ENCODE peak calls at places on chromosomes 16 and 17, in nine cellular contexts. One of them, this sample, is unnamed.
A peak's percentile ranks its signal among the peaks of the same experiment; 100 is the strongest.

GRCh38 chr17:74532115-74532514 is 840 bp upstream of the CD300LB start:
- DNase-seq in thoracic aorta: no peak
- DNase-seq in A549: no peak
- DNase-seq in naive thymus-derived CD4-positive, alpha-beta T cell: no peak
- DNase-seq in trophoblast cell: peak; percentile 43
- DNase-seq in effector memory CD4-positive, alpha-beta T cell: no peak
- DNase-seq in CD4-positive, alpha-beta memory T cell: no peak
- DNase-seq in CD8-positive, alpha-beta T cell: peak; percentile 23
- DNase-seq in ovary: no peak
- DNase-seq in this sample: no peak

GRCh38 chr16:4958510-4959111 is 481 bp downstream of the SEC14L5 start:
- DNase-seq in thoracic aorta: no peak
- DNase-seq in A549: no peak
- DNase-seq in naive thymus-derived CD4-positive, alpha-beta T cell: no peak
- DNase-seq in trophoblast cell: no peak
- DNase-seq in effector memory CD4-positive, alpha-beta T cell: no peak
- DNase-seq in CD4-positive, alpha-beta memory T cell: no peak
- DNase-seq in CD8-positive, alpha-beta T cell: no peak
- DNase-seq in ovary: no peak
- DNase-seq in this sample: no peak

GRCh38 chr16:68234188-68235104 is 1.5 kb downstream of the ESRP2 start:
- DNase-seq in thoracic aorta: no peak
- DNase-seq in A549: no peak
- DNase-seq in naive thymus-derived CD4-positive, alpha-beta T cell: no peak
- DNase-seq in trophoblast cell: peak; percentile 80
- DNase-seq in effector memory CD4-positive, alpha-beta T cell: no peak
- DNase-seq in CD4-positive, alpha-beta memory T cell: no peak
- DNase-seq in CD8-positive, alpha-beta T cell: no peak
- DNase-seq in ovary: peak; percentile 48
- DNase-seq in this sample: peak; percentile 90

GRCh38 chr16:50992366-50993032 is 158.6 kb downstream of the SALL1 start:
- DNase-seq in thoracic aorta: no peak
- DNase-seq in A549: no peak
- DNase-seq in naive thymus-derived CD4-positive, alpha-beta T cell: no peak
- DNase-seq in trophoblast cell: no peak
- DNase-seq in effector memory CD4-positive, alpha-beta T cell: no peak
- DNase-seq in CD4-positive, alpha-beta memory T cell: no peak
- DNase-seq in CD8-positive, alpha-beta T cell: no peak
- DNase-seq in ovary: no peak
- DNase-seq in this sample: no peak

GRCh38 chr17:76386966-76387765 is 2.8 kb downstream of the SPHK1 start:
- DNase-seq in thoracic aorta: no peak
- DNase-seq in A549: no peak
- DNase-seq in naive thymus-derived CD4-positive, alpha-beta T cell: no peak
- DNase-seq in trophoblast cell: no peak
- DNase-seq in effector memory CD4-positive, alpha-beta T cell: no peak
- DNase-seq in CD4-positive, alpha-beta memory T cell: no peak
- DNase-seq in CD8-positive, alpha-beta T cell: no peak
- DNase-seq in ovary: no peak
- DNase-seq in this sample: no peak

GRCh38 chr17:31452101-31452500 is 60.6 kb downstream of the RAB11FIP4 start:
- DNase-seq in thoracic aorta: no peak
- DNase-seq in A549: no peak
- DNase-seq in naive thymus-derived CD4-positive, alpha-beta T cell: no peak
- DNase-seq in trophoblast cell: peak; percentile 69
- DNase-seq in effector memory CD4-positive, alpha-beta T cell: no peak
- DNase-seq in CD4-positive, alpha-beta memory T cell: no peak
- DNase-seq in CD8-positive, alpha-beta T cell: no peak
- DNase-seq in ovary: no peak
- DNase-seq in this sample: no peak

GRCh38 chr16:56275076-56275475 is 83.8 kb downstream of the GNAO1 start:
- DNase-seq in thoracic aorta: no peak
- DNase-seq in A549: no peak
- DNase-seq in naive thymus-derived CD4-positive, alpha-beta T cell: no peak
- DNase-seq in trophoblast cell: no peak
- DNase-seq in effector memory CD4-positive, alpha-beta T cell: no peak
- DNase-seq in CD4-positive, alpha-beta memory T cell: no peak
- DNase-seq in CD8-positive, alpha-beta T cell: no peak
- DNase-seq in ovary: no peak
- DNase-seq in this sample: no peak

GRCh38 chr16:47826070-47826469 is 329.7 kb downstream of the ABCC12 start:
- DNase-seq in thoracic aorta: no peak
- DNase-seq in A549: no peak
- DNase-seq in naive thymus-derived CD4-positive, alpha-beta T cell: no peak
- DNase-seq in trophoblast cell: no peak
- DNase-seq in effector memory CD4-positive, alpha-beta T cell: no peak
- DNase-seq in CD4-positive, alpha-beta memory T cell: no peak
- DNase-seq in CD8-positive, alpha-beta T cell: no peak
- DNase-seq in ovary: no peak
- DNase-seq in this sample: no peak

GRCh38 chr16:9039208-9039607 is 52.2 kb upstream of the HAPSTR1 start:
- DNase-seq in thoracic aorta: no peak
- DNase-seq in A549: no peak
- DNase-seq in naive thymus-derived CD4-positive, alpha-beta T cell: no peak
- DNase-seq in trophoblast cell: no peak
- DNase-seq in effector memory CD4-positive, alpha-beta T cell: no peak
- DNase-seq in CD4-positive, alpha-beta memory T cell: no peak
- DNase-seq in CD8-positive, alpha-beta T cell: no peak
- DNase-seq in ovary: no peak
- DNase-seq in this sample: no peak

GRCh38 chr16:1772362-1772907 is at the start of gene EME2:
- DNase-seq in thoracic aorta: no peak
- DNase-seq in A549: no peak
- DNase-seq in naive thymus-derived CD4-positive, alpha-beta T cell: peak; percentile 46
- DNase-seq in trophoblast cell: peak; percentile 35
- DNase-seq in effector memory CD4-positive, alpha-beta T cell: peak; percentile 21
- DNase-seq in CD4-positive, alpha-beta memory T cell: peak; percentile 38
- DNase-seq in CD8-positive, alpha-beta T cell: no peak
- DNase-seq in ovary: no peak
- DNase-seq in this sample: no peak

GRCh38 chr16:47713225-47713595 is 252.1 kb downstream of the PHKB start:
- DNase-seq in thoracic aorta: no peak
- DNase-seq in A549: no peak
- DNase-seq in naive thymus-derived CD4-positive, alpha-beta T cell: no peak
- DNase-seq in trophoblast cell: peak; percentile 92
- DNase-seq in effector memory CD4-positive, alpha-beta T cell: no peak
- DNase-seq in CD4-positive, alpha-beta memory T cell: no peak
- DNase-seq in CD8-positive, alpha-beta T cell: no peak
- DNase-seq in ovary: no peak
- DNase-seq in this sample: no peak

GRCh38 chr17:8275421-8276290 is 12.8 kb upstream of the RANGRF start:
- DNase-seq in thoracic aorta: no peak
- DNase-seq in A549: no peak
- DNase-seq in naive thymus-derived CD4-positive, alpha-beta T cell: no peak
- DNase-seq in trophoblast cell: no peak
- DNase-seq in effector memory CD4-positive, alpha-beta T cell: no peak
- DNase-seq in CD4-positive, alpha-beta memory T cell: no peak
- DNase-seq in CD8-positive, alpha-beta T cell: no peak
- DNase-seq in ovary: no peak
- DNase-seq in this sample: peak; percentile 20

GRCh38 chr16:87086575-87086974 is 230.6 kb downstream of the C16orf95 start:
- DNase-seq in thoracic aorta: no peak
- DNase-seq in A549: no peak
- DNase-seq in naive thymus-derived CD4-positive, alpha-beta T cell: no peak
- DNase-seq in trophoblast cell: no peak
- DNase-seq in effector memory CD4-positive, alpha-beta T cell: no peak
- DNase-seq in CD4-positive, alpha-beta memory T cell: no peak
- DNase-seq in CD8-positive, alpha-beta T cell: no peak
- DNase-seq in ovary: no peak
- DNase-seq in this sample: no peak

GRCh38 chr16:52499061-52499460 is 47.9 kb downstream of the TOX3 start:
- DNase-seq in thoracic aorta: no peak
- DNase-seq in A549: no peak
- DNase-seq in naive thymus-derived CD4-positive, alpha-beta T cell: no peak
- DNase-seq in trophoblast cell: no peak
- DNase-seq in effector memory CD4-positive, alpha-beta T cell: no peak
- DNase-seq in CD4-positive, alpha-beta memory T cell: no peak
- DNase-seq in CD8-positive, alpha-beta T cell: no peak
- DNase-seq in ovary: no peak
- DNase-seq in this sample: no peak

GRCh38 chr17:72120878-72121163 is at the start of gene SOX9:
- DNase-seq in thoracic aorta: no peak
- DNase-seq in A549: peak; percentile 100
- DNase-seq in naive thymus-derived CD4-positive, alpha-beta T cell: no peak
- DNase-seq in trophoblast cell: no peak
- DNase-seq in effector memory CD4-positive, alpha-beta T cell: no peak
- DNase-seq in CD4-positive, alpha-beta memory T cell: no peak
- DNase-seq in CD8-positive, alpha-beta T cell: no peak
- DNase-seq in ovary: no peak
- DNase-seq in this sample: peak; percentile 86

GRCh38 chr16:65601781-65602180 is 479.9 kb upstream of the CDH11 start:
- DNase-seq in thoracic aorta: no peak
- DNase-seq in A549: no peak
- DNase-seq in naive thymus-derived CD4-positive, alpha-beta T cell: no peak
- DNase-seq in trophoblast cell: no peak
- DNase-seq in effector memory CD4-positive, alpha-beta T cell: no peak
- DNase-seq in CD4-positive, alpha-beta memory T cell: no peak
- DNase-seq in CD8-positive, alpha-beta T cell: no peak
- DNase-seq in ovary: no peak
- DNase-seq in this sample: no peak

GRCh38 chr16:71526111-71526998 is at the start of gene CHST4:
- DNase-seq in thoracic aorta: no peak
- DNase-seq in A549: peak; percentile 16
- DNase-seq in naive thymus-derived CD4-positive, alpha-beta T cell: no peak
- DNase-seq in trophoblast cell: peak; percentile 70
- DNase-seq in effector memory CD4-positive, alpha-beta T cell: no peak
- DNase-seq in CD4-positive, alpha-beta memory T cell: no peak
- DNase-seq in CD8-positive, alpha-beta T cell: no peak
- DNase-seq in ovary: no peak
- DNase-seq in this sample: no peak

GRCh38 chr17:40071720-40072480 is 9.1 kb downstream of the THRA start:
- DNase-seq in thoracic aorta: peak; percentile 75
- DNase-seq in A549: no peak
- DNase-seq in naive thymus-derived CD4-positive, alpha-beta T cell: no peak
- DNase-seq in trophoblast cell: no peak
- DNase-seq in effector memory CD4-positive, alpha-beta T cell: no peak
- DNase-seq in CD4-positive, alpha-beta memory T cell: no peak
- DNase-seq in CD8-positive, alpha-beta T cell: no peak
- DNase-seq in ovary: peak; percentile 81
- DNase-seq in this sample: peak; percentile 89

GRCh38 chr16:85607796-85608514 is 5.2 kb upstream of the GSE1 start:
- DNase-seq in thoracic aorta: no peak
- DNase-seq in A549: no peak
- DNase-seq in naive thymus-derived CD4-positive, alpha-beta T cell: no peak
- DNase-seq in trophoblast cell: no peak
- DNase-seq in effector memory CD4-positive, alpha-beta T cell: no peak
- DNase-seq in CD4-positive, alpha-beta memory T cell: no peak
- DNase-seq in CD8-positive, alpha-beta T cell: no peak
- DNase-seq in ovary: no peak
- DNase-seq in this sample: no peak
- H3K4me1 ChIP-seq in thoracic aorta: peaks cover 11% of the 10 kb centered on the region
- H3K4me1 ChIP-seq in A549: peaks cover 11% of the 10 kb centered on the region
- H3K4me1 ChIP-seq in naive thymus-derived CD4-positive, alpha-beta T cell: peaks cover 13% of the 10 kb centered on the region
- H3K4me1 ChIP-seq in trophoblast cell: peaks cover 33% of the 10 kb centered on the region
- H3K4me1 ChIP-seq in effector memory CD4-positive, alpha-beta T cell: peaks cover 29% of the 10 kb centered on the region
- H3K4me1 ChIP-seq in CD4-positive, alpha-beta memory T cell: peaks cover 19% of the 10 kb centered on the region
- H3K4me1 ChIP-seq in CD8-positive, alpha-beta T cell: peaks cover 30% of the 10 kb centered on the region
- H3K4me1 ChIP-seq in ovary: peaks cover 25% of the 10 kb centered on the region
- H3K4me1 ChIP-seq in this sample: peaks cover 39% of the 10 kb centered on the region

GRCh38 chr16:57385083-57385482 is 12.8 kb downstream of the CX3CL1 start:
- DNase-seq in thoracic aorta: no peak
- DNase-seq in A549: no peak
- DNase-seq in naive thymus-derived CD4-positive, alpha-beta T cell: no peak
- DNase-seq in trophoblast cell: no peak
- DNase-seq in effector memory CD4-positive, alpha-beta T cell: no peak
- DNase-seq in CD4-positive, alpha-beta memory T cell: no peak
- DNase-seq in CD8-positive, alpha-beta T cell: no peak
- DNase-seq in ovary: no peak
- DNase-seq in this sample: no peak
- H3K4me1 ChIP-seq in thoracic aorta: peaks cover 28% of the 10 kb centered on the region
- H3K4me1 ChIP-seq in A549: peaks cover 34% of the 10 kb centered on the region
- H3K4me1 ChIP-seq in naive thymus-derived CD4-positive, alpha-beta T cell: no peaks in the 10 kb centered on the region
- H3K4me1 ChIP-seq in trophoblast cell: peaks cover 18% of the 10 kb centered on the region
- H3K4me1 ChIP-seq in effector memory CD4-positive, alpha-beta T cell: no peaks in the 10 kb centered on the region
- H3K4me1 ChIP-seq in CD4-positive, alpha-beta memory T cell: no peaks in the 10 kb centered on the region
- H3K4me1 ChIP-seq in CD8-positive, alpha-beta T cell: no peaks in the 10 kb centered on the region
- H3K4me1 ChIP-seq in ovary: no peaks in the 10 kb centered on the region
- H3K4me1 ChIP-seq in this sample: peaks cover 29% of the 10 kb centered on the region

GRCh38 chr16:85627835-85628556 is 14.9 kb downstream of the GSE1 start:
- DNase-seq in thoracic aorta: no peak
- DNase-seq in A549: no peak
- DNase-seq in naive thymus-derived CD4-positive, alpha-beta T cell: no peak
- DNase-seq in trophoblast cell: no peak
- DNase-seq in effector memory CD4-positive, alpha-beta T cell: no peak
- DNase-seq in CD4-positive, alpha-beta memory T cell: no peak
- DNase-seq in CD8-positive, alpha-beta T cell: no peak
- DNase-seq in ovary: no peak
- DNase-seq in this sample: no peak

GRCh38 chr16:85629853-85630252 is 16.7 kb downstream of the GSE1 start:
- DNase-seq in thoracic aorta: no peak
- DNase-seq in A549: no peak
- DNase-seq in naive thymus-derived CD4-positive, alpha-beta T cell: no peak
- DNase-seq in trophoblast cell: no peak
- DNase-seq in effector memory CD4-positive, alpha-beta T cell: no peak
- DNase-seq in CD4-positive, alpha-beta memory T cell: no peak
- DNase-seq in CD8-positive, alpha-beta T cell: no peak
- DNase-seq in ovary: no peak
- DNase-seq in this sample: no peak

GRCh38 chr16:85627102-85627834 is 14.1 kb downstream of the GSE1 start:
- DNase-seq in thoracic aorta: no peak
- DNase-seq in A549: no peak
- DNase-seq in naive thymus-derived CD4-positive, alpha-beta T cell: no peak
- DNase-seq in trophoblast cell: no peak
- DNase-seq in effector memory CD4-positive, alpha-beta T cell: no peak
- DNase-seq in CD4-positive, alpha-beta memory T cell: no peak
- DNase-seq in CD8-positive, alpha-beta T cell: no peak
- DNase-seq in ovary: no peak
- DNase-seq in this sample: no peak

GRCh38 chr16:85629326-85629725 is 16.2 kb downstream of the GSE1 start:
- DNase-seq in thoracic aorta: no peak
- DNase-seq in A549: no peak
- DNase-seq in naive thymus-derived CD4-positive, alpha-beta T cell: no peak
- DNase-seq in trophoblast cell: no peak
- DNase-seq in effector memory CD4-positive, alpha-beta T cell: no peak
- DNase-seq in CD4-positive, alpha-beta memory T cell: no peak
- DNase-seq in CD8-positive, alpha-beta T cell: no peak
- DNase-seq in ovary: no peak
- DNase-seq in this sample: no peak

DNA sequence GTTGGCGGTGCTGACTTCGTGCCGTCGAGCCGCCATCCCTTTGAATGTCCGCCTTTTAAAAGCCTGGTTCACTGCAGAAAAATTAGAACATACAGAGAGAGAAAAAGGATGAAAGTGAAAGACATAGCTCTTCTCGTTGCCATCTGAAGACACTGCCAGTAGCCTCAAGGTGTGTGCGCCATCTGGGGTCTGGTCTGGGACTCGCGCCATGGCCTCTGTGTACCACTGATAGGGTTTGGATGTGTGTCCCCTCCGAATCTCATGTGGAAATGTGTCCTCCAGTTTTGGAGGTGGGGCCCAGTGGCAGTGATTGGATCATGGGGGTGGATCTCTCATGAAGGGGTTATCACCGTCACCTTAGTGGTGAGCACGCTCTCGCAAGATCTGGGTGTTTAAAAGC is 15.5 kb downstream of the GSE1 start:
- DNase-seq in thoracic aorta: no peak
- DNase-seq in A549: no peak
- DNase-seq in naive thymus-derived CD4-positive, alpha-beta T cell: no peak
- DNase-seq in trophoblast cell: no peak
- DNase-seq in effector memory CD4-positive, alpha-beta T cell: no peak
- DNase-seq in CD4-positive, alpha-beta memory T cell: no peak
- DNase-seq in CD8-positive, alpha-beta T cell: no peak
- DNase-seq in ovary: no peak
- DNase-seq in this sample: no peak
- H3K4me1 ChIP-seq in thoracic aorta: peaks cover 11% of the 10 kb centered on the region
- H3K4me1 ChIP-seq in A549: no peaks in the 10 kb centered on the region
- H3K4me1 ChIP-seq in naive thymus-derived CD4-positive, alpha-beta T cell: no peaks in the 10 kb centered on the region
- H3K4me1 ChIP-seq in trophoblast cell: peaks cover 7% of the 10 kb centered on the region
- H3K4me1 ChIP-seq in effector memory CD4-positive, alpha-beta T cell: no peaks in the 10 kb centered on the region
- H3K4me1 ChIP-seq in CD4-positive, alpha-beta memory T cell: peaks cover 4% of the 10 kb centered on the region
- H3K4me1 ChIP-seq in CD8-positive, alpha-beta T cell: peaks cover 45% of the 10 kb centered on the region
- H3K4me1 ChIP-seq in ovary: peaks cover 15% of the 10 kb centered on the region
- H3K4me1 ChIP-seq in this sample: peaks cover 43% of the 10 kb centered on the region

GRCh38 chr17:78991906-78992532 is 12.3 kb upstream of the LGALS3BP start:
- DNase-seq in thoracic aorta: no peak
- DNase-seq in A549: no peak
- DNase-seq in naive thymus-derived CD4-positive, alpha-beta T cell: no peak
- DNase-seq in trophoblast cell: no peak
- DNase-seq in effector memory CD4-positive, alpha-beta T cell: no peak
- DNase-seq in CD4-positive, alpha-beta memory T cell: no peak
- DNase-seq in CD8-positive, alpha-beta T cell: no peak
- DNase-seq in ovary: no peak
- DNase-seq in this sample: no peak
- H3K4me1 ChIP-seq in thoracic aorta: no peaks in the 10 kb centered on the region
- H3K4me1 ChIP-seq in A549: peaks cover 4% of the 10 kb centered on the region
- H3K4me1 ChIP-seq in naive thymus-derived CD4-positive, alpha-beta T cell: no peaks in the 10 kb centered on the region
- H3K4me1 ChIP-seq in trophoblast cell: peaks cover 9% of the 10 kb centered on the region
- H3K4me1 ChIP-seq in effector memory CD4-positive, alpha-beta T cell: no peaks in the 10 kb centered on the region
- H3K4me1 ChIP-seq in CD4-positive, alpha-beta memory T cell: peaks cover 3% of the 10 kb centered on the region
- H3K4me1 ChIP-seq in CD8-positive, alpha-beta T cell: peaks cover 2% of the 10 kb centered on the region
- H3K4me1 ChIP-seq in ovary: peaks cover 9% of the 10 kb centered on the region
- H3K4me1 ChIP-seq in this sample: peaks cover 8% of the 10 kb centered on the region

This sample was measured in left lung.